ENCODE peak calls at places on chromosomes 4 and X, in ten cellular contexts. L is neural crest cell; A is amniotic stem cell; V is GDM1; Z is brain microvascular endothelial cell; K is HCEC 1CT; Y is RWPE1; R is NCI-H748 treated with DMSO at 0.1 percent for 48 hours; F is central memory CD4-positive, alpha-beta T cell; U is stimulated activated CD8-positive, alpha-beta memory T cell treated with anti-CD3 and anti-CD28 coated beads, Interleukin-4, amount 100 ng/mL, for 24 hours. P is an unnamed sample.

GRCh38 chr4:59647011-59647410 is 1553.1 kb upstream of the ADGRL3 start:
- DNase-seq in V (no peak), A (no peak), Z (no peak), K (no peak), F (no peak), L (no peak), R (no peak), U (no peak), Y (no peak), P (no peak)

GRCh38 chr4:56147371-56147770 is 198.6 kb downstream of the CEP135 start:
- DNase-seq in R (no peak), U (no peak), Z (no peak), V (no peak), L (no peak), Y (no peak), K (peak), F (no peak), A (no peak), P (no peak)

GRCh38 chrX:45788941-45789348 is 588.3 kb upstream of the DIPK2B start:
- DNase-seq in L (no peak), Z (no peak), Y (no peak), V (no peak), F (no peak), U (no peak), A (no peak), K (peak), R (no peak), P (no peak)

GRCh38 chr4:122959441-122959840 is 37.0 kb upstream of the NUDT6 start:
- DNase-seq in Z (no peak), A (no peak), R (no peak), V (no peak), U (no peak), K (no peak), Y (no peak), F (no peak), L (no peak), P (no peak)

GRCh38 chr4:145720656-145721055 is 40.7 kb downstream of the C4orf51 start:
- DNase-seq in Z (no peak), K (no peak), L (no peak), R (no peak), U (no peak), V (no peak), A (no peak), F (no peak), Y (no peak), P (no peak)

GRCh38 chr4:7687796-7688195 is 251.9 kb downstream of the AFAP1 start:
- DNase-seq in L (no peak), R (no peak), Y (no peak), A (no peak), Z (no peak), K (no peak), F (no peak), V (no peak), U (no peak), P (no peak)

GRCh38 chrX:121782976-121783375 is 735.6 kb downstream of the GLUD2 start:
- DNase-seq in A (no peak), R (no peak), L (no peak), Y (no peak), V (no peak), Z (no peak), U (no peak), F (no peak), K (no peak), P (no peak)

GRCh38 chr4:151922811-151923210 is 162.0 kb upstream of the GATB start:
- DNase-seq in Y (no peak), F (no peak), R (no peak), L (no peak), V (no peak), U (no peak), Z (no peak), A (no peak), K (peak), P (no peak)

GRCh38 chrX:118356154-118356701 is 10.3 kb downstream of the WDR44 start:
- DNase-seq in Y (no peak), L (no peak), R (no peak), V (no peak), F (no peak), K (no peak), Z (no peak), U (no peak), A (no peak), P (no peak)

GRCh38 chrX:147846676-147847075 is 65.0 kb upstream of the FMR1 start:
- DNase-seq in A (no peak), Z (no peak), Y (no peak), U (no peak), V (no peak), L (no peak), R (no peak), F (no peak), K (no peak), P (no peak)